ENCODE peak calls at places on chromosomes 13 and 19, in six cellular contexts. Z is SK-N-SH, L is PC-3, U is HCT116, A is MM.1S, C is OCI-LY7. T is an unnamed sample.

GRCh38 chr19:17873661-17874422 is 2.1 kb downstream of the SLC5A5 start:
- DNase-seq in Z (peak; percentile 98), L (peak; percentile 60), U (peak; percentile 48), A (peak; percentile 12), C (peak; percentile 78), T (peak; percentile 94)

GRCh38 chr13:31538067-31539042 is 201.0 kb upstream of the RXFP2 start:
- DNase-seq in Z (peak; percentile 34), L (peak; percentile 59), U (peak; percentile 8), A (no peak), C (no peak), T (peak; percentile 70)

GRCh38 chr13:32731074-32731473 is 144.8 kb downstream of the PDS5B start:
- DNase-seq in Z (no peak), L (no peak), U (no peak), A (no peak), C (no peak), T (no peak)

GRCh38 chr19:55641376-55642152 is 762 bp downstream of the ZNF580 start:
- DNase-seq in Z (peak; percentile 45), L (no peak), U (no peak), A (no peak), C (peak; percentile 47), T (peak; percentile 67)

GRCh38 chr19:2542341-2543069 is 66.6 kb downstream of the GADD45B start:
- DNase-seq in Z (no peak), L (no peak), U (no peak), A (no peak), C (no peak), T (peak; percentile 69)

GRCh38 chr19:54548806-54549205 is 24.8 kb upstream of the LILRA2 start:
- DNase-seq in Z (no peak), L (no peak), U (no peak), A (no peak), C (no peak), T (no peak)

GRCh38 chr19:3720533-3720917 is 12.3 kb downstream of the TJP3 start:
- DNase-seq in Z (no peak), L (no peak), U (no peak), A (no peak), C (no peak), T (peak; percentile 41)

GRCh38 chr19:56085571-56086275 is 35.4 kb downstream of the ZNF787 start:
- DNase-seq in Z (no peak), L (no peak), U (no peak), A (no peak), C (no peak), T (no peak)

GRCh38 chr13:112374271-112374670 is 1.9 kb upstream of the SPACA7 start:
- DNase-seq in Z (no peak), L (no peak), U (no peak), A (no peak), C (no peak), T (no peak)

GRCh38 chr19:55216461-55217198 is 7.3 kb upstream of the PTPRH start:
- DNase-seq in Z (peak; percentile 91), L (peak; percentile 100), U (peak; percentile 100), A (no peak), C (peak; percentile 69), T (peak; percentile 98)

GRCh38 chr19:52099497-52100138 is 4.1 kb upstream of the ZNF841 start:
- DNase-seq in Z (no peak), L (peak; percentile 53), U (no peak), A (no peak), C (no peak), T (no peak)

GRCh38 chr13:20049558-20050473 is 91.3 kb downstream of the ZMYM2 start:
- DNase-seq in Z (no peak), L (no peak), U (no peak), A (no peak), C (no peak), T (peak; percentile 79)

GRCh38 chr13:72284791-72285190 is 417.8 kb upstream of the DACH1 start:
- DNase-seq in Z (no peak), L (no peak), U (no peak), A (no peak), C (no peak), T (no peak)

GRCh38 chr13:30840515-30840914 is 65.6 kb upstream of the MEDAG start:
- DNase-seq in Z (no peak), L (no peak), U (no peak), A (no peak), C (no peak), T (no peak)

GRCh38 chr19:11130824-11131455 is 24.6 kb downstream of the SPC24 start:
- DNase-seq in Z (peak; percentile 86), L (peak; percentile 87), U (peak; percentile 35), A (peak; percentile 54), C (peak; percentile 71), T (peak; percentile 85)

GRCh38 chr19:31306006-31306753 is 43.1 kb downstream of the TSHZ3 start:
- DNase-seq in Z (no peak), L (no peak), U (no peak), A (no peak), C (no peak), T (no peak)

GRCh38 chr13:40468227-40468838 is 198.1 kb downstream of the FOXO1 start:
- DNase-seq in Z (no peak), L (no peak), U (no peak), A (no peak), C (no peak), T (no peak)

GRCh38 chr19:38209671-38210457 is 14.2 kb downstream of the DPF1 start:
- DNase-seq in Z (peak; percentile 79), L (no peak), U (no peak), A (no peak), C (no peak), T (peak; percentile 82)

GRCh38 chr19:50749490-50749889 is 20.8 kb upstream of the GPR32 start:
- DNase-seq in Z (no peak), L (no peak), U (no peak), A (no peak), C (no peak), T (no peak)

GRCh38 chr13:20263393-20264044 is 31.4 kb upstream of the GJB6 start:
- DNase-seq in Z (no peak), L (no peak), U (no peak), A (no peak), C (no peak), T (no peak)

DNA sequence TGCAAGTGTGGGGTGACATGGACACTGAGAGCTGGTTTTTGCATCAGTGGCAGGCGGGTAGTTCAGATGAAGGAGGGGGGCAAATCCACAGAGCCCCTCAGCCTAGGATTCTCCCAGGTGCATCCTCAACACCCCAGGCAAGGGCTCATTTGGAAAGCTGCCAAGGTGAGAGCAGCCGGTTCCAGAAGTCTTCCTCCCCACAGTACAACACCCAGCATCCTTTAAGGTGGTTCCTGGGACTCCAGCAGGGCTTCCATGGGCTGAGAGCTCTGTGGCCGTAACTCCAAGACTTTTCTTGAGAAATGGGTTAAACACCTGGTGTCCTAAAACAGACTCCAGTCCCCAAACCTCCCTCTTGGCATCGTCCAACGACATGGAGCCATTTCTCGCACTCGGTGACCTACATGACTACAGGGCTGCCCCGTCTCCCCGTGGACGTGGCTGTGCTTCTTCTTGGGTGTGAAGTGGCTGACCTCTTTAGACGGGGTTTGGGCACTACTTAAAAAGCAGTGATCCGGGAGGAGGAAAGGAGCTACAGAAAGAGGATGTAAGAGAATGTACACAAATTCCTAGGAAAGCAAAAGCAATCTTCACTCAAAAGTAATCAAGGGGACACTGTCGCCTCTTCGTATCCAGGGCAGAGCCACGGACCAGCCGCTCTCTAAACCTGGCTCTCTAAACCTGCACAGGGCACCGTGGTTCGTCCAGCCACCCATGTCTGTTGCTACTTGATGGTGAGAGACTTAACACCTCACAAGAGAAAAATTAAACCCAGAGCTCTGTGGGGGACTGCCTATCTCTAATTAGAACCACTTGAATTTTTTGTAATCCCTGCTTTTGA is 25.5 kb downstream of the RANBP3 start:
- DNase-seq in Z (peak; percentile 53), L (no peak), U (no peak), A (no peak), C (no peak), T (no peak)
- TF ChIP-seq EZH2phosphoT487 in Z (no peak), L (no peak), U (no peak), A (no peak), C (no peak), T (no peak)

DNA sequence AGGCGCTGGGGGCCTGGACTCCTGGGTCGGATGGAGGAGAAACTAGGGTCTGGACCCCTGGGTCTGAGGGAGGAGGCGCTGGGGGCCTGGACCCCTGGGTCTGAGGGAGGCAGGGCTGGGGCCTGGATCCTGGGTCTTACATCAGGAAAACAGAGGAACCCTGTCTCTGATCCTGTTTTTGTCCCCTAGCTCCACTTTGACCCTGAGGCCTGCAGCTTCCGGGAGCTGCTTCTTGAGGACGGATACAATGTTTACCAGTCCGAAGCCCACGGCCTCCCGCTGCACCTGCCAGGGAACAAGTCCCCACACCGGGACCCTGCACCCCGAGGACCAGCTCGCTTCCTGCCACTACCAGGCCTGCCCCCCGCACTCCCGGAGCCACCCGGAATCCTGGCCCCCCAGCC is 2.4 kb downstream of the FGF21 start:
- DNase-seq in Z (no peak), L (no peak), U (no peak), A (no peak), C (no peak), T (no peak)
- H3K36me3 ChIP-seq in Z (no peaks in the 10 kb centered on the region), L (no peaks in the 10 kb centered on the region), U (no peaks in the 10 kb centered on the region), A (no peaks in the 10 kb centered on the region), C (no peaks in the 10 kb centered on the region), T (no peaks in the 10 kb centered on the region)

DNA sequence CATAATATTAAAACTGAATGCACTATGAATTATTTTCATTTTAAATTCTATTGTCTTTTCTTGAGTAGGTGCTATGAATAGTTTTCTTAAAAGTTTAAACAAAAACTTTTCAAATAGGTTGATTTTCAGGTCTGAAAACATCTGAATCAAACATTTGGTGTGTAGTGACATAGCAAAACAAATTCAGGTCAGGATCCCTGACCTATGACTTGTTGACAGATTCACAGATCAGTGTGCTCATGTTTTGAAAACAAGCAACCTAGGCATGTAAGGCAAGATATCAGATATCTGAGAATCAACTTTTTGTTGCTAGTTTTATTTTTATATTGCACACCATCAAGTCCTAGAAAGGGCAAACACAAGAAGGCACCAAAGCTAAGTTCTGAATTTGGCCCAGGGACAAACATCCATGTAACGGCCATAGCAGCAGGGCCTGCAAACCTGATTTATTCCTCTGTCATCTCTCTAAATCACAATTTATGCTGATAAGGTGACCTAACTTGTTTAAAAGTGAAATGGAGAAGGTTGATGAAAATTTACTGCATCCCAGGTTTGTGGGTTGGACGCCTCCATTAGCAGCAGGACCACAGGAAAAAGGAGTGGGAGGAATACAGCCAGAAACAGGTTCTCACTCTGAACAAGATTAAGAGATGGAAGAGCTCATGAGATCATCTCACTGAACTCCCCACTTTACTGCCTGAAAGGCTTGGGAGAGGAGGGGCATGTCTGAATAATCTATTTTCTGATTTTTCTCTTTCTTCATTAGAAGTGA is 337.7 kb downstream of the KCNRG start:
- DNase-seq in Z (no peak), L (no peak), U (no peak), A (no peak), C (no peak), T (no peak)
- TF ChIP-seq EZH2phosphoT487 in Z (no peak), L (no peak), U (no peak), A (no peak), C (no peak), T (no peak)

DNA sequence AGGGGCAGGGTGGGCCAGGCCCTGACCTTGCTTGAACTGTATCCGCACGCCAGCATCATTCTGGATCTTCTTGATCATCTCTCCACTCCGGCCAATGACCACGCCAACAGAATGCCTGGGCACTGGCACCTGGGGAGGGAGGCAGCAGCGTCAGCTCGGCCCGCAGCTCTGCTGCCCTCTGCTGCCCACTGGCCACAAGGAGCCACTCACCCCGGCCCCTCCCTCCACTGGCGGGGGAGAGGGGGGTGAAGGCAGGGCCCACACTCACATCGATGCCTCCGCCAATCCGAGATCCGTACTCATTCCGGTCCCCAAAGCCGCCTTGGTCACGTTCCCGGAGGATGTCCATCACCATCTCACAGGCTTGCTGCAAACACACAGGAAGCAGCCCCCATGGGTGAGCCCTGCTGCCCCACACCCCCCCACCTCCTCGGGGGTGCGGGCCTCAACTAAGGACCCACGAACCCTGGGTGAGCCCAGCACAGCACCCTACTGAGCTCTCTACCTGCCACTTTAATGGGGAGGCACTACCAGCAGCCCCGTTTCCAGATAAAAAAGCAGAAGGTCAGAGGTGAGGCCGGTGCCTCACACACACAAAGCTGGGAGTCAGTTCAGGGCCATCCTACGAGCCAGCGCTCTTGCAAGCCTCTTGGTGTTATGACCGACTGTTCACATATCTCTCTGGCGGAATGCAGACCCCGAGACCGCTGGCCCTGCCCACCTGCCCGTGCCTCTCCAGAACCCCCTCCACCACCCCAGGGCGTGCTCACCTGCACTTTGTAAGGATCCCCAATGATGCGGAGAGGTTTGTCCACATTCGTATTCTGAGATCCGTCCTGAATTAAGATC is 6.7 kb downstream of the KHSRP start:
- DNase-seq in Z (peak; percentile 84), L (peak; percentile 29), U (no peak), A (no peak), C (no peak), T (peak; percentile 48)
- H3K36me3 ChIP-seq in Z (peaks cover 27% of the 10 kb centered on the region), L (peaks cover 89% of the 10 kb centered on the region), U (peaks cover 77% of the 10 kb centered on the region), A (peaks cover 55% of the 10 kb centered on the region), C (peaks cover 98% of the 10 kb centered on the region), T (peaks cover 43% of the 10 kb centered on the region)